ENCODE peak calls at places on chromosomes 16 and 17, in eight cellular contexts. One of them, this sample, is unnamed.

GRCh38 chr16:30741461-30741914 is 6.7 kb upstream of the PHKG2 start:
- DNase-seq in upper lobe of left lung: peak; percentile 94
- DNase-seq in IMR-90: peak; percentile 92
- DNase-seq in stomach: peak; percentile 72
- DNase-seq in lower leg skin: peak; percentile 75
- DNase-seq in ovary: peak; percentile 45
- DNase-seq in A549: peak; percentile 93
- DNase-seq in transverse colon: peak; percentile 72
- DNase-seq in this sample: no peak

GRCh38 chr16:77885596-77886295 is 97.4 kb downstream of the VAT1L start:
- DNase-seq in upper lobe of left lung: no peak
- DNase-seq in IMR-90: peak; percentile 40
- DNase-seq in stomach: no peak
- DNase-seq in lower leg skin: no peak
- DNase-seq in ovary: no peak
- DNase-seq in A549: no peak
- DNase-seq in transverse colon: no peak
- DNase-seq in this sample: no peak

GRCh38 chr16:80559369-80559768 is 18.6 kb downstream of the DYNLRB2 start:
- DNase-seq in upper lobe of left lung: no peak
- DNase-seq in IMR-90: no peak
- DNase-seq in stomach: no peak
- DNase-seq in lower leg skin: no peak
- DNase-seq in ovary: no peak
- DNase-seq in A549: no peak
- DNase-seq in transverse colon: no peak
- DNase-seq in this sample: no peak

GRCh38 chr17:40915721-40916256 is 21.7 kb downstream of the KRT23 start:
- DNase-seq in upper lobe of left lung: no peak
- DNase-seq in IMR-90: peak; percentile 77
- DNase-seq in stomach: no peak
- DNase-seq in lower leg skin: no peak
- DNase-seq in ovary: no peak
- DNase-seq in A549: no peak
- DNase-seq in transverse colon: no peak
- DNase-seq in this sample: no peak

GRCh38 chr17:17877548-17878358 is 41.0 kb upstream of the SREBF1 start:
- DNase-seq in upper lobe of left lung: peak; percentile 88
- DNase-seq in IMR-90: peak; percentile 90
- DNase-seq in stomach: peak; percentile 89
- DNase-seq in lower leg skin: peak; percentile 55
- DNase-seq in ovary: peak; percentile 86
- DNase-seq in A549: no peak
- DNase-seq in transverse colon: peak; percentile 55
- DNase-seq in this sample: peak; percentile 86

GRCh38 chr17:72416054-72416691 is 295.4 kb downstream of the SOX9 start:
- DNase-seq in upper lobe of left lung: no peak
- DNase-seq in IMR-90: no peak
- DNase-seq in stomach: no peak
- DNase-seq in lower leg skin: no peak
- DNase-seq in ovary: no peak
- DNase-seq in A549: no peak
- DNase-seq in transverse colon: no peak
- DNase-seq in this sample: no peak

GRCh38 chr17:43360376-43360738 is 38.4 kb upstream of the ARL4D start:
- DNase-seq in upper lobe of left lung: no peak
- DNase-seq in IMR-90: peak; percentile 97
- DNase-seq in stomach: peak; percentile 59
- DNase-seq in lower leg skin: peak; percentile 65
- DNase-seq in ovary: no peak
- DNase-seq in A549: peak; percentile 69
- DNase-seq in transverse colon: peak; percentile 72
- DNase-seq in this sample: peak; percentile 42

GRCh38 chr16:49652441-49653175 is 203.3 kb downstream of the ZNF423 start:
- DNase-seq in upper lobe of left lung: no peak
- DNase-seq in IMR-90: no peak
- DNase-seq in stomach: no peak
- DNase-seq in lower leg skin: no peak
- DNase-seq in ovary: peak; percentile 82
- DNase-seq in A549: no peak
- DNase-seq in transverse colon: no peak
- DNase-seq in this sample: peak; percentile 84

GRCh38 chr17:9324864-9325263 is 250.8 kb downstream of the STX8 start:
- DNase-seq in upper lobe of left lung: no peak
- DNase-seq in IMR-90: peak; percentile 20
- DNase-seq in stomach: no peak
- DNase-seq in lower leg skin: peak; percentile 39
- DNase-seq in ovary: no peak
- DNase-seq in A549: no peak
- DNase-seq in transverse colon: no peak
- DNase-seq in this sample: no peak

DNA sequence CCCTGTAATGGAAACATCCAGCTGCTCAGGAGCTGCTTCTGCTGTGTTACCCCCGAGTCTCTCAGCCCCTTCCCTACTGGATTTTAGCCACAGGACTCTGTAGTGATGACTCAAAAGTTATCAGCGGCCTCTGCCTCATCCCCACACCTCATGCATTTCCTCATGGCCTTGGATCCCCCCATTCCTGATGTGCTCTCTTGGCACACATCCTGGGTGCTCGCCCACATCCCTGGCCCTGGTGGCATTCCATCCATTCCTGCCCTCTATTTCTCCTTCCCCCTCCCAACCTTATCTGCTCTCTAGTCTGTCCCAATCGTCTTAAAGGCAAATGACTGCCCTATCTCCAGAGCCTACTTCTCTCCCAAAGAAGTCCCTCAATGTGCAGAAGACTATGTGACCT is 24.6 kb downstream of the MARF1 start:
- DNase-seq in upper lobe of left lung: no peak
- DNase-seq in IMR-90: peak; percentile 81
- DNase-seq in stomach: no peak
- DNase-seq in lower leg skin: no peak
- DNase-seq in ovary: no peak
- DNase-seq in A549: no peak
- DNase-seq in transverse colon: no peak
- DNase-seq in this sample: no peak
- TF ChIP-seq POLR2A in upper lobe of left lung: no peak
- TF ChIP-seq POLR2A in IMR-90: no peak
- TF ChIP-seq POLR2A in stomach: no peak
- TF ChIP-seq POLR2A in lower leg skin: no peak
- TF ChIP-seq POLR2A in ovary: no peak
- TF ChIP-seq POLR2A in A549: no peak
- TF ChIP-seq POLR2A in transverse colon: no peak
- TF ChIP-seq POLR2A in this sample: no peak

GRCh38 chr16:2173366-2173765 is 17.8 kb downstream of the TRAF7 start:
- DNase-seq in upper lobe of left lung: no peak
- DNase-seq in IMR-90: no peak
- DNase-seq in stomach: no peak
- DNase-seq in lower leg skin: no peak
- DNase-seq in ovary: no peak
- DNase-seq in A549: no peak
- DNase-seq in transverse colon: no peak
- DNase-seq in this sample: no peak

GRCh38 chr16:2172688-2173335 is 17.2 kb downstream of the TRAF7 start:
- DNase-seq in upper lobe of left lung: no peak
- DNase-seq in IMR-90: no peak
- DNase-seq in stomach: no peak
- DNase-seq in lower leg skin: no peak
- DNase-seq in ovary: no peak
- DNase-seq in A549: no peak
- DNase-seq in transverse colon: no peak
- DNase-seq in this sample: no peak

GRCh38 chr16:2171601-2172178 is 16.1 kb downstream of the TRAF7 start:
- DNase-seq in upper lobe of left lung: no peak
- DNase-seq in IMR-90: no peak
- DNase-seq in stomach: no peak
- DNase-seq in lower leg skin: no peak
- DNase-seq in ovary: no peak
- DNase-seq in A549: no peak
- DNase-seq in transverse colon: no peak
- DNase-seq in this sample: no peak

GRCh38 chr16:2170080-2170479 is 14.5 kb downstream of the TRAF7 start:
- DNase-seq in upper lobe of left lung: no peak
- DNase-seq in IMR-90: no peak
- DNase-seq in stomach: no peak
- DNase-seq in lower leg skin: no peak
- DNase-seq in ovary: no peak
- DNase-seq in A549: no peak
- DNase-seq in transverse colon: no peak
- DNase-seq in this sample: no peak

GRCh38 chr16:2170587-2171435 is 15.2 kb downstream of the TRAF7 start:
- DNase-seq in upper lobe of left lung: no peak
- DNase-seq in IMR-90: no peak
- DNase-seq in stomach: no peak
- DNase-seq in lower leg skin: no peak
- DNase-seq in ovary: no peak
- DNase-seq in A549: no peak
- DNase-seq in transverse colon: no peak
- DNase-seq in this sample: no peak
- H3K4me3 ChIP-seq in upper lobe of left lung: peak overlapping the region; percentile 58
- H3K4me3 ChIP-seq in IMR-90: no peak overlapping the region
- H3K4me3 ChIP-seq in stomach: peak overlapping the region; percentile 16
- H3K4me3 ChIP-seq in lower leg skin: no peak overlapping the region
- H3K4me3 ChIP-seq in ovary: no peak overlapping the region
- H3K4me3 ChIP-seq in A549: no peak overlapping the region
- H3K4me3 ChIP-seq in transverse colon: no peak overlapping the region
- H3K4me3 ChIP-seq in this sample: peak overlapping the region; percentile 21

GRCh38 chr16:15482748-15483118 is 48.3 kb downstream of the BMERB1 start:
- DNase-seq in upper lobe of left lung: no peak
- DNase-seq in IMR-90: no peak
- DNase-seq in stomach: no peak
- DNase-seq in lower leg skin: no peak
- DNase-seq in ovary: no peak
- DNase-seq in A549: no peak
- DNase-seq in transverse colon: no peak
- DNase-seq in this sample: no peak

GRCh38 chr16:15483857-15484256 is 49.5 kb downstream of the BMERB1 start:
- DNase-seq in upper lobe of left lung: no peak
- DNase-seq in IMR-90: no peak
- DNase-seq in stomach: no peak
- DNase-seq in lower leg skin: no peak
- DNase-seq in ovary: no peak
- DNase-seq in A549: no peak
- DNase-seq in transverse colon: no peak
- DNase-seq in this sample: no peak

GRCh38 chr16:15485175-15485574 is 50.8 kb downstream of the BMERB1 start:
- DNase-seq in upper lobe of left lung: no peak
- DNase-seq in IMR-90: no peak
- DNase-seq in stomach: no peak
- DNase-seq in lower leg skin: no peak
- DNase-seq in ovary: no peak
- DNase-seq in A549: no peak
- DNase-seq in transverse colon: no peak
- DNase-seq in this sample: no peak

GRCh38 chr16:15484662-15485061 is 50.3 kb downstream of the BMERB1 start:
- DNase-seq in upper lobe of left lung: no peak
- DNase-seq in IMR-90: peak; percentile 81
- DNase-seq in stomach: no peak
- DNase-seq in lower leg skin: no peak
- DNase-seq in ovary: no peak
- DNase-seq in A549: no peak
- DNase-seq in transverse colon: no peak
- DNase-seq in this sample: no peak

GRCh38 chr16:15482068-15482747 is 47.8 kb downstream of the BMERB1 start:
- DNase-seq in upper lobe of left lung: peak; percentile 36
- DNase-seq in IMR-90: peak; percentile 99
- DNase-seq in stomach: peak; percentile 57
- DNase-seq in lower leg skin: peak; percentile 40
- DNase-seq in ovary: peak; percentile 50
- DNase-seq in A549: peak; percentile 99
- DNase-seq in transverse colon: peak; percentile 29
- DNase-seq in this sample: peak; percentile 76
- TF ChIP-seq POLR2A in upper lobe of left lung: no peak
- TF ChIP-seq POLR2A in IMR-90: no peak
- TF ChIP-seq POLR2A in stomach: no peak
- TF ChIP-seq POLR2A in lower leg skin: no peak
- TF ChIP-seq POLR2A in ovary: no peak
- TF ChIP-seq POLR2A in A549: no peak
- TF ChIP-seq POLR2A in transverse colon: no peak
- TF ChIP-seq POLR2A in this sample: no peak

GRCh38 chr17:74843352-74843627 is 16.4 kb downstream of the GRIN2C start:
- DNase-seq in upper lobe of left lung: no peak
- DNase-seq in IMR-90: no peak
- DNase-seq in stomach: no peak
- DNase-seq in lower leg skin: no peak
- DNase-seq in ovary: no peak
- DNase-seq in A549: no peak
- DNase-seq in transverse colon: no peak
- DNase-seq in this sample: no peak
- H3K4me3 ChIP-seq in upper lobe of left lung: peak overlapping the region; percentile 52
- H3K4me3 ChIP-seq in IMR-90: no peak overlapping the region
- H3K4me3 ChIP-seq in stomach: peak overlapping the region; percentile 39
- H3K4me3 ChIP-seq in lower leg skin: no peak overlapping the region
- H3K4me3 ChIP-seq in ovary: no peak overlapping the region
- H3K4me3 ChIP-seq in A549: peak overlapping the region; percentile 50
- H3K4me3 ChIP-seq in transverse colon: no peak overlapping the region
- H3K4me3 ChIP-seq in this sample: no peak overlapping the region